ENCODE peak calls at places on chromosome 14, in seven cellular contexts. One of them, this sample, is unnamed.

GRCh38 chr14:89641495-89642162 is 224.6 kb upstream of the FOXN3 start:
- DNase-seq in Peyer's patch: no peak
- DNase-seq in lower lobe of right lung: no peak
- DNase-seq in pancreas: no peak
- DNase-seq in adrenal gland: no peak
- DNase-seq in cardiac muscle cell: no peak
- DNase-seq in ascending aorta: no peak
- DNase-seq in this sample: no peak

GRCh38 chr14:101313268-101313667 is 248.0 kb upstream of the DIO3 start:
- DNase-seq in Peyer's patch: no peak
- DNase-seq in lower lobe of right lung: no peak
- DNase-seq in pancreas: no peak
- DNase-seq in adrenal gland: no peak
- DNase-seq in cardiac muscle cell: no peak
- DNase-seq in ascending aorta: no peak
- DNase-seq in this sample: no peak

GRCh38 chr14:104287301-104288009 is 149.1 kb downstream of the KIF26A start:
- DNase-seq in Peyer's patch: no peak
- DNase-seq in lower lobe of right lung: peak; percentile 30
- DNase-seq in pancreas: peak; percentile 45
- DNase-seq in adrenal gland: peak; percentile 6
- DNase-seq in cardiac muscle cell: no peak
- DNase-seq in ascending aorta: no peak
- DNase-seq in this sample: no peak

GRCh38 chr14:71300474-71301359 is 393.5 kb downstream of the PCNX1 start:
- DNase-seq in Peyer's patch: no peak
- DNase-seq in lower lobe of right lung: no peak
- DNase-seq in pancreas: no peak
- DNase-seq in adrenal gland: no peak
- DNase-seq in cardiac muscle cell: no peak
- DNase-seq in ascending aorta: no peak
- DNase-seq in this sample: no peak

GRCh38 chr14:34693228-34693939 is 21.0 kb downstream of the CFL2 start:
- DNase-seq in Peyer's patch: peak; percentile 25
- DNase-seq in lower lobe of right lung: peak; percentile 64
- DNase-seq in pancreas: peak; percentile 55
- DNase-seq in adrenal gland: peak; percentile 35
- DNase-seq in cardiac muscle cell: no peak
- DNase-seq in ascending aorta: no peak
- DNase-seq in this sample: no peak

GRCh38 chr14:92584856-92585255 is 71.3 kb downstream of the RIN3 start:
- DNase-seq in Peyer's patch: no peak
- DNase-seq in lower lobe of right lung: peak; percentile 70
- DNase-seq in pancreas: no peak
- DNase-seq in adrenal gland: no peak
- DNase-seq in cardiac muscle cell: no peak
- DNase-seq in ascending aorta: no peak
- DNase-seq in this sample: no peak

GRCh38 chr14:73725116-73726024 is 11.2 kb upstream of the PNMA1 start:
- DNase-seq in Peyer's patch: no peak
- DNase-seq in lower lobe of right lung: no peak
- DNase-seq in pancreas: no peak
- DNase-seq in adrenal gland: no peak
- DNase-seq in cardiac muscle cell: no peak
- DNase-seq in ascending aorta: no peak
- DNase-seq in this sample: peak; percentile 3

GRCh38 chr14:54206477-54206876 is 190.3 kb upstream of the CDKN3 start:
- DNase-seq in Peyer's patch: no peak
- DNase-seq in lower lobe of right lung: no peak
- DNase-seq in pancreas: no peak
- DNase-seq in adrenal gland: no peak
- DNase-seq in cardiac muscle cell: no peak
- DNase-seq in ascending aorta: no peak
- DNase-seq in this sample: no peak

GRCh38 chr14:39014460-39014859 is 88.6 kb downstream of the SEC23A start:
- DNase-seq in Peyer's patch: no peak
- DNase-seq in lower lobe of right lung: no peak
- DNase-seq in pancreas: no peak
- DNase-seq in adrenal gland: no peak
- DNase-seq in cardiac muscle cell: no peak
- DNase-seq in ascending aorta: no peak
- DNase-seq in this sample: no peak

GRCh38 chr14:95258754-95259593 is 60.7 kb downstream of the CLMN start:
- DNase-seq in Peyer's patch: no peak
- DNase-seq in lower lobe of right lung: no peak
- DNase-seq in pancreas: no peak
- DNase-seq in adrenal gland: no peak
- DNase-seq in cardiac muscle cell: no peak
- DNase-seq in ascending aorta: no peak
- DNase-seq in this sample: no peak

GRCh38 chr14:20597108-20597507 is 5.9 kb upstream of the RNASE12 start:
- DNase-seq in Peyer's patch: no peak
- DNase-seq in lower lobe of right lung: no peak
- DNase-seq in pancreas: no peak
- DNase-seq in adrenal gland: no peak
- DNase-seq in cardiac muscle cell: no peak
- DNase-seq in ascending aorta: no peak
- DNase-seq in this sample: no peak

GRCh38 chr14:80946187-80946586 is 4.6 kb upstream of the CEP128 start:
- DNase-seq in Peyer's patch: no peak
- DNase-seq in lower lobe of right lung: no peak
- DNase-seq in pancreas: no peak
- DNase-seq in adrenal gland: no peak
- DNase-seq in cardiac muscle cell: no peak
- DNase-seq in ascending aorta: no peak
- DNase-seq in this sample: no peak

GRCh38 chr14:87935895-87936294 is 57.1 kb downstream of the GALC start:
- DNase-seq in Peyer's patch: no peak
- DNase-seq in lower lobe of right lung: no peak
- DNase-seq in pancreas: no peak
- DNase-seq in adrenal gland: no peak
- DNase-seq in cardiac muscle cell: no peak
- DNase-seq in ascending aorta: no peak
- DNase-seq in this sample: no peak

GRCh38 chr14:87935081-87935828 is 57.7 kb downstream of the GALC start:
- DNase-seq in Peyer's patch: no peak
- DNase-seq in lower lobe of right lung: no peak
- DNase-seq in pancreas: no peak
- DNase-seq in adrenal gland: no peak
- DNase-seq in cardiac muscle cell: no peak
- DNase-seq in ascending aorta: no peak
- DNase-seq in this sample: no peak

GRCh38 chr14:87934185-87934584 is 58.8 kb downstream of the GALC start:
- DNase-seq in Peyer's patch: no peak
- DNase-seq in lower lobe of right lung: no peak
- DNase-seq in pancreas: no peak
- DNase-seq in adrenal gland: no peak
- DNase-seq in cardiac muscle cell: no peak
- DNase-seq in ascending aorta: no peak
- DNase-seq in this sample: no peak
- TF ChIP-seq CTCF in Peyer's patch: no peak
- TF ChIP-seq CTCF in lower lobe of right lung: no peak
- TF ChIP-seq CTCF in pancreas: no peak
- TF ChIP-seq CTCF in adrenal gland: no peak
- TF ChIP-seq CTCF in cardiac muscle cell: no peak
- TF ChIP-seq CTCF in ascending aorta: no peak
- TF ChIP-seq CTCF in this sample: no peak

GRCh38 chr14:61661471-61661988 is 33.8 kb upstream of the HIF1A start:
- DNase-seq in Peyer's patch: no peak
- DNase-seq in lower lobe of right lung: no peak
- DNase-seq in pancreas: no peak
- DNase-seq in adrenal gland: no peak
- DNase-seq in cardiac muscle cell: no peak
- DNase-seq in ascending aorta: no peak
- DNase-seq in this sample: no peak
- H3K27ac ChIP-seq in Peyer's patch: peak overlapping the region; percentile 74
- H3K27ac ChIP-seq in lower lobe of right lung: peak overlapping the region; percentile 47
- H3K27ac ChIP-seq in pancreas: peak overlapping the region; percentile 45
- H3K27ac ChIP-seq in adrenal gland: no peak overlapping the region
- H3K27ac ChIP-seq in cardiac muscle cell: no peak overlapping the region
- H3K27ac ChIP-seq in ascending aorta: peak overlapping the region; percentile 28
- H3K27ac ChIP-seq in this sample: no peak overlapping the region

GRCh38 chr14:63909984-63910383 is 57.2 kb downstream of the SYNE2 start:
- DNase-seq in Peyer's patch: no peak
- DNase-seq in lower lobe of right lung: no peak
- DNase-seq in pancreas: no peak
- DNase-seq in adrenal gland: no peak
- DNase-seq in cardiac muscle cell: no peak
- DNase-seq in ascending aorta: no peak
- DNase-seq in this sample: no peak

GRCh38 chr14:63905370-63905769 is 52.6 kb downstream of the SYNE2 start:
- DNase-seq in Peyer's patch: no peak
- DNase-seq in lower lobe of right lung: no peak
- DNase-seq in pancreas: no peak
- DNase-seq in adrenal gland: no peak
- DNase-seq in cardiac muscle cell: no peak
- DNase-seq in ascending aorta: no peak
- DNase-seq in this sample: no peak

GRCh38 chr14:63908667-63909264 is 56.0 kb downstream of the SYNE2 start:
- DNase-seq in Peyer's patch: no peak
- DNase-seq in lower lobe of right lung: no peak
- DNase-seq in pancreas: no peak
- DNase-seq in adrenal gland: no peak
- DNase-seq in cardiac muscle cell: no peak
- DNase-seq in ascending aorta: no peak
- DNase-seq in this sample: no peak

GRCh38 chr14:63910593-63911363 is 58.0 kb downstream of the SYNE2 start:
- DNase-seq in Peyer's patch: no peak
- DNase-seq in lower lobe of right lung: no peak
- DNase-seq in pancreas: no peak
- DNase-seq in adrenal gland: no peak
- DNase-seq in cardiac muscle cell: no peak
- DNase-seq in ascending aorta: no peak
- DNase-seq in this sample: no peak
- TF ChIP-seq CTCF in Peyer's patch: no peak
- TF ChIP-seq CTCF in lower lobe of right lung: no peak
- TF ChIP-seq CTCF in pancreas: no peak
- TF ChIP-seq CTCF in adrenal gland: no peak
- TF ChIP-seq CTCF in cardiac muscle cell: no peak
- TF ChIP-seq CTCF in ascending aorta: no peak
- TF ChIP-seq CTCF in this sample: no peak

GRCh38 chr14:30983858-30984257 is 41.6 kb upstream of the AP4S1 start:
- DNase-seq in Peyer's patch: no peak
- DNase-seq in lower lobe of right lung: no peak
- DNase-seq in pancreas: no peak
- DNase-seq in adrenal gland: no peak
- DNase-seq in cardiac muscle cell: no peak
- DNase-seq in ascending aorta: no peak
- DNase-seq in this sample: no peak

GRCh38 chr14:30982583-30982982 is 42.9 kb upstream of the AP4S1 start:
- DNase-seq in Peyer's patch: no peak
- DNase-seq in lower lobe of right lung: no peak
- DNase-seq in pancreas: no peak
- DNase-seq in adrenal gland: no peak
- DNase-seq in cardiac muscle cell: no peak
- DNase-seq in ascending aorta: no peak
- DNase-seq in this sample: no peak

GRCh38 chr14:30977752-30978151 is 47.7 kb upstream of the AP4S1 start:
- DNase-seq in Peyer's patch: no peak
- DNase-seq in lower lobe of right lung: no peak
- DNase-seq in pancreas: no peak
- DNase-seq in adrenal gland: no peak
- DNase-seq in cardiac muscle cell: no peak
- DNase-seq in ascending aorta: no peak
- DNase-seq in this sample: no peak

GRCh38 chr14:30985796-30986195 is 39.7 kb upstream of the AP4S1 start:
- DNase-seq in Peyer's patch: no peak
- DNase-seq in lower lobe of right lung: no peak
- DNase-seq in pancreas: no peak
- DNase-seq in adrenal gland: no peak
- DNase-seq in cardiac muscle cell: no peak
- DNase-seq in ascending aorta: no peak
- DNase-seq in this sample: no peak

DNA sequence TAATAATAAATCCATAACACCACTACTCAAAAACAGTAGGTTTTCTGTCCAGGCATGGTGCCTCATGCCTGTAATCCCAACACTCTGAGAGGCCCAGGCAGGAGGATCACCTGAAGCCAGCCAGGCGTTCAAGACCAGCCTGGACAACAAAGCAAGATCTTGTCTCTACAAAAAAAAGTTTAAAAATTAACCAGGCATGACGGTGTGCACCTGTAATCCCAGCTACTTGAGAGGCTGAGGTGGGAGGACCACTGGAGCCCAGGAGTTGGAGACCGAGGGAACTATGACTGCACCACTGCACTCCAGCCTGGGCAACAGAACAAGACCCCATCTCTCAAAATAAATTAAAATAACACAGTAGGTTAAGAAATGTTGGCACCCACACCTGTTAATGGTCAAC is 44.5 kb upstream of the AP4S1 start:
- DNase-seq in Peyer's patch: no peak
- DNase-seq in lower lobe of right lung: no peak
- DNase-seq in pancreas: no peak
- DNase-seq in adrenal gland: no peak
- DNase-seq in cardiac muscle cell: no peak
- DNase-seq in ascending aorta: no peak
- DNase-seq in this sample: no peak
- H3K27ac ChIP-seq in Peyer's patch: no peak overlapping the region
- H3K27ac ChIP-seq in lower lobe of right lung: no peak overlapping the region
- H3K27ac ChIP-seq in pancreas: no peak overlapping the region
- H3K27ac ChIP-seq in adrenal gland: peak overlapping the region; percentile 26
- H3K27ac ChIP-seq in cardiac muscle cell: no peak overlapping the region
- H3K27ac ChIP-seq in ascending aorta: no peak overlapping the region
- H3K27ac ChIP-seq in this sample: no peak overlapping the region

GRCh38 chr14:74886001-74886400 is 4.3 kb downstream of the DLST start:
- DNase-seq in Peyer's patch: no peak
- DNase-seq in lower lobe of right lung: no peak
- DNase-seq in pancreas: no peak
- DNase-seq in adrenal gland: no peak
- DNase-seq in cardiac muscle cell: no peak
- DNase-seq in ascending aorta: no peak
- DNase-seq in this sample: peak; percentile 52

GRCh38 chr14:74882103-74882920 is 596 bp downstream of the DLST start:
- DNase-seq in Peyer's patch: peak; percentile 47
- DNase-seq in lower lobe of right lung: peak; percentile 69
- DNase-seq in pancreas: peak; percentile 76
- DNase-seq in adrenal gland: peak; percentile 50
- DNase-seq in cardiac muscle cell: peak; percentile 50
- DNase-seq in ascending aorta: no peak
- DNase-seq in this sample: no peak

GRCh38 chr14:74875941-74876913 is at the start of gene PROX2:
- DNase-seq in Peyer's patch: peak; percentile 32
- DNase-seq in lower lobe of right lung: no peak
- DNase-seq in pancreas: no peak
- DNase-seq in adrenal gland: no peak
- DNase-seq in cardiac muscle cell: no peak
- DNase-seq in ascending aorta: no peak
- DNase-seq in this sample: no peak

GRCh38 chr14:74879427-74880180 is 2.1 kb upstream of the DLST start:
- DNase-seq in Peyer's patch: no peak
- DNase-seq in lower lobe of right lung: no peak
- DNase-seq in pancreas: no peak
- DNase-seq in adrenal gland: no peak
- DNase-seq in cardiac muscle cell: no peak
- DNase-seq in ascending aorta: no peak
- DNase-seq in this sample: no peak

GRCh38 chr14:74881425-74882102 is at the start of gene DLST:
- DNase-seq in Peyer's patch: peak; percentile 83
- DNase-seq in lower lobe of right lung: peak; percentile 91
- DNase-seq in pancreas: peak; percentile 96
- DNase-seq in adrenal gland: peak; percentile 88
- DNase-seq in cardiac muscle cell: peak; percentile 90
- DNase-seq in ascending aorta: peak; percentile 29
- DNase-seq in this sample: peak; percentile 78
- TF ChIP-seq CTCF in Peyer's patch: no peak
- TF ChIP-seq CTCF in lower lobe of right lung: no peak
- TF ChIP-seq CTCF in pancreas: no peak
- TF ChIP-seq CTCF in adrenal gland: no peak
- TF ChIP-seq CTCF in cardiac muscle cell: no peak
- TF ChIP-seq CTCF in ascending aorta: no peak
- TF ChIP-seq CTCF in this sample: no peak